ENCODE peak calls at places on chromosomes 4 and X, in five cellular contexts. One of them, this sample, is unnamed.
A peak's percentile ranks its signal among the peaks of the same experiment; 100 is the strongest.

GRCh38 chr4:113223001-113223400 is 173.5 kb downstream of the ANK2 start:
- DNase-seq in right lobe of liver: no peak
- DNase-seq in DND-41: no peak
- DNase-seq in BE2C: no peak
- DNase-seq in mucosa of descending colon: no peak
- DNase-seq in this sample: no peak

GRCh38 chrX:43940811-43941210 is 32.4 kb downstream of the NDP start:
- DNase-seq in right lobe of liver: no peak
- DNase-seq in mucosa of descending colon: no peak
- DNase-seq in BE2C: peak; percentile 50
- DNase-seq in DND-41: no peak
- DNase-seq in this sample: no peak

GRCh38 chrX:19682712-19683331 is 167.5 kb upstream of the MAP3K15 start:
- DNase-seq in DND-41: peak; percentile 81
- DNase-seq in BE2C: peak; percentile 38
- DNase-seq in mucosa of descending colon: peak; percentile 79
- DNase-seq in right lobe of liver: peak; percentile 57
- DNase-seq in this sample: peak; percentile 59

GRCh38 chr4:88628746-88629145 is 36.5 kb downstream of the HERC3 start:
- DNase-seq in DND-41: no peak
- DNase-seq in right lobe of liver: no peak
- DNase-seq in mucosa of descending colon: no peak
- DNase-seq in BE2C: no peak
- DNase-seq in this sample: no peak

GRCh38 chr4:40238008-40238699 is 41.3 kb downstream of the RHOH start:
- DNase-seq in right lobe of liver: no peak
- DNase-seq in mucosa of descending colon: no peak
- DNase-seq in DND-41: no peak
- DNase-seq in BE2C: no peak
- DNase-seq in this sample: no peak

GRCh38 chr4:135365065-135365464 is 1163.5 kb upstream of the PABPC4L start:
- DNase-seq in right lobe of liver: no peak
- DNase-seq in BE2C: no peak
- DNase-seq in DND-41: no peak
- DNase-seq in mucosa of descending colon: no peak
- DNase-seq in this sample: no peak

GRCh38 chr4:2274320-2275043 is 12.6 kb upstream of the MXD4 start:
- DNase-seq in mucosa of descending colon: peak; percentile 28
- DNase-seq in right lobe of liver: peak; percentile 42
- DNase-seq in BE2C: no peak
- DNase-seq in DND-41: no peak
- DNase-seq in this sample: no peak

GRCh38 chrX:119790977-119791436 is 423 bp downstream of the RPL39 start:
- DNase-seq in mucosa of descending colon: peak; percentile 54
- DNase-seq in DND-41: peak; percentile 29
- DNase-seq in right lobe of liver: no peak
- DNase-seq in BE2C: peak; percentile 8
- DNase-seq in this sample: no peak

GRCh38 chr4:183807420-183808101 is 97.5 kb upstream of the STOX2 start:
- DNase-seq in right lobe of liver: no peak
- DNase-seq in DND-41: no peak
- DNase-seq in BE2C: no peak
- DNase-seq in mucosa of descending colon: no peak
- DNase-seq in this sample: no peak
- H3K4me3 ChIP-seq in right lobe of liver: no peak overlapping the region
- H3K4me3 ChIP-seq in DND-41: no peak overlapping the region
- H3K4me3 ChIP-seq in BE2C: no peak overlapping the region
- H3K4me3 ChIP-seq in mucosa of descending colon: no peak overlapping the region
- H3K4me3 ChIP-seq in this sample: no peak overlapping the region

GRCh38 chr4:3680656-3681055 is 85.5 kb upstream of the ADRA2C start:
- DNase-seq in mucosa of descending colon: peak; percentile 10
- DNase-seq in BE2C: peak; percentile 2
- DNase-seq in DND-41: no peak
- DNase-seq in right lobe of liver: no peak
- DNase-seq in this sample: no peak

GRCh38 chr4:3682236-3683076 is 83.7 kb upstream of the ADRA2C start:
- DNase-seq in DND-41: no peak
- DNase-seq in right lobe of liver: no peak
- DNase-seq in mucosa of descending colon: peak; percentile 38
- DNase-seq in BE2C: peak; percentile 2
- DNase-seq in this sample: no peak

GRCh38 chr4:3679071-3679825 is 86.9 kb upstream of the ADRA2C start:
- DNase-seq in right lobe of liver: no peak
- DNase-seq in DND-41: no peak
- DNase-seq in BE2C: peak; percentile 6
- DNase-seq in mucosa of descending colon: peak; percentile 31
- DNase-seq in this sample: no peak

GRCh38 chr4:3679851-3680311 is 86.3 kb upstream of the ADRA2C start:
- DNase-seq in mucosa of descending colon: peak; percentile 41
- DNase-seq in DND-41: no peak
- DNase-seq in BE2C: peak; percentile 11
- DNase-seq in right lobe of liver: no peak
- DNase-seq in this sample: no peak

GRCh38 chr4:3681191-3681590 is 85.0 kb upstream of the ADRA2C start:
- DNase-seq in right lobe of liver: no peak
- DNase-seq in DND-41: no peak
- DNase-seq in BE2C: peak; percentile 2
- DNase-seq in mucosa of descending colon: peak; percentile 29
- DNase-seq in this sample: no peak
- TF ChIP-seq CTCF in right lobe of liver: no peak
- TF ChIP-seq CTCF in DND-41: no peak
- TF ChIP-seq CTCF in BE2C: no peak
- TF ChIP-seq CTCF in mucosa of descending colon: no peak
- TF ChIP-seq CTCF in this sample: no peak

GRCh38 chr4:146638801-146639351 is at the start of gene POU4F2:
- DNase-seq in BE2C: peak; percentile 56
- DNase-seq in DND-41: no peak
- DNase-seq in mucosa of descending colon: peak; percentile 36
- DNase-seq in right lobe of liver: no peak
- DNase-seq in this sample: no peak
- H3K4me3 ChIP-seq in BE2C: peak within 1 kb of the TSS; percentile 48
- H3K4me3 ChIP-seq in DND-41: no peak within 1 kb of the TSS
- H3K4me3 ChIP-seq in mucosa of descending colon: no peak within 1 kb of the TSS
- H3K4me3 ChIP-seq in right lobe of liver: no peak within 1 kb of the TSS
- H3K4me3 ChIP-seq in this sample: peak within 1 kb of the TSS; percentile 39

GRCh38 chrX:130083107-130083490 is 27.2 kb downstream of the ELF4 start:
- DNase-seq in mucosa of descending colon: no peak
- DNase-seq in BE2C: no peak
- DNase-seq in right lobe of liver: no peak
- DNase-seq in DND-41: no peak
- DNase-seq in this sample: no peak

GRCh38 chrX:130081421-130082045 is 28.8 kb downstream of the ELF4 start:
- DNase-seq in DND-41: no peak
- DNase-seq in mucosa of descending colon: no peak
- DNase-seq in right lobe of liver: no peak
- DNase-seq in BE2C: peak; percentile 46
- DNase-seq in this sample: no peak

GRCh38 chrX:130080791-130081367 is 29.4 kb downstream of the ELF4 start:
- DNase-seq in mucosa of descending colon: no peak
- DNase-seq in BE2C: peak; percentile 29
- DNase-seq in DND-41: no peak
- DNase-seq in right lobe of liver: no peak
- DNase-seq in this sample: no peak

GRCh38 chrX:130083656-130084382 is 26.5 kb downstream of the ELF4 start:
- DNase-seq in BE2C: no peak
- DNase-seq in mucosa of descending colon: peak; percentile 70
- DNase-seq in DND-41: no peak
- DNase-seq in right lobe of liver: no peak
- DNase-seq in this sample: no peak

DNA sequence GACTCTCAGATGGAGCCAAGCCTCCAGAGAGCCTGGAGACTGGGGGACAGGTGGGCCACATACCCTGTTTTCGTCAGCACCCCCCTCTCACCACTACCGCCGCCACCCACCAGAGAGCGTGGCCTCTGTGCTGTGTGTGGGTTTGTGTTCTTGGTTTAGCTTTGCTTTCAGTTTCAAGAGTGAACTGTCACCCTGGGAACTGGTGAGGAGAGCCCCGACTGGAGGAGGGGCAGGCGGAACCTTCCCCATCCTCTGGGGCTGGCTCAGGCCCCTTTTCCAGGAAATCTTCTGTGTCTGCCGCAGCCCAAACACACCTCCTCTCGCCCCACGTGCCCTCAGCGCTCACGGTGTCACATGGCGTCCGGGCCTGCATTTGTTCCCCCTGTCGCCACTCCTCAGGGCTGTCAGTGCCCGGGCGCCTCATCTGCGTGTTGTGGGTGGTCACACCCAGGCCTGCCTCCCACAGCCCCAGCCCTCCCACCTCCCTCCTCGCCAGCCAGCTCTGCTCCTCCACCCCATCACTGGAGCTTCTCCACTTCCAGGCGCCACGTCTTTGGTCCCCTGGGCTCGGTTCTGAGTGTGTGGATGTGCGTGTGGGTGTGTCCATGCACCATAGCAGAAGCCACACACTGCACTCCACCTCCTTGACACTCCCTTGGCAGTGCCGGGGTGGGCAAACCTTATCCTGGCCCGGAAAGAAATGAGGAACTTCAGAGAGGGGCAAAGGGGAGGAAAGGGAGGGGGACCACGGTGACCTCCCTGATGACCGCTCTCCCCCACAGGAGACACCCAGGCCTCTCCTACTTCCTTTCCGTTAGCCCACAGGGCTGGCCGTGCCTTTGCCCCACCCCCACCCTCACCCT is 27.8 kb downstream of the ELF4 start:
- DNase-seq in DND-41: peak; percentile 91
- DNase-seq in BE2C: no peak
- DNase-seq in right lobe of liver: peak; percentile 73
- DNase-seq in mucosa of descending colon: peak; percentile 79
- DNase-seq in this sample: no peak
- TF ChIP-seq CTCF in DND-41: peak; percentile 79
- TF ChIP-seq CTCF in BE2C: no peak
- TF ChIP-seq CTCF in right lobe of liver: no peak
- TF ChIP-seq CTCF in mucosa of descending colon: no peak
- TF ChIP-seq CTCF in this sample: no peak

This sample was measured in dorsolateral prefrontal cortex.